ENCODE peak calls at places on chromosome 20, in eight cellular contexts. O is right cardiac atrium; T is heart right ventricle; G is lower lobe of right lung; Z is upper lobe of right lung; Y is HCT116; F is body of pancreas; A is CD8-positive, alpha-beta T cell. S is an unnamed sample.

GRCh38 chr20:23773127-23773526 is 22.4 kb upstream of the CST1 start:
- ATAC-seq in Y (no peak), F (no peak), G (no peak), A (no peak), Z (no peak), T (no peak), O (no peak), S (no peak)

GRCh38 chr20:18213002-18213401 is 75.3 kb upstream of the ZNF133 start:
- ATAC-seq in Z (no peak), O (no peak), Y (no peak), A (no peak), G (no peak), T (no peak), F (no peak), S (no peak)

GRCh38 chr20:40481337-40481736 is 207.7 kb downstream of the MAFB start:
- ATAC-seq in Z (no peak), O (peak), Y (no peak), T (no peak), F (no peak), G (no peak), A (no peak), S (no peak)

GRCh38 chr20:24738058-24738775 is 210.9 kb upstream of the CST7 start:
- ATAC-seq in O (no peak), A (no peak), Z (no peak), T (no peak), F (no peak), G (no peak), Y (no peak), S (no peak)

GRCh38 chr20:34390769-34391447 is 27.8 kb downstream of the ITCH start:
- ATAC-seq in T (peak), Z (peak), F (peak), Y (peak), A (peak), O (no peak), G (peak), S (peak)

GRCh38 chr20:44748005-44748370 is 2.3 kb downstream of the KCNK15 start:
- ATAC-seq in Z (no peak), A (no peak), F (no peak), G (no peak), O (no peak), Y (peak), T (no peak), S (no peak)

GRCh38 chr20:59587570-59587969 is 16.8 kb upstream of the PHACTR3 start:
- ATAC-seq in Z (no peak), A (no peak), F (no peak), Y (no peak), T (no peak), O (no peak), G (no peak), S (no peak)

GRCh38 chr20:40251284-40251932 is 437.6 kb downstream of the MAFB start:
- ATAC-seq in F (no peak), Z (peak), G (peak), T (no peak), Y (peak), A (no peak), O (peak), S (no peak)

GRCh38 chr20:13825465-13825864 is 40.6 kb downstream of the NDUFAF5 start:
- ATAC-seq in F (no peak), T (peak), Z (no peak), O (no peak), G (no peak), A (no peak), Y (no peak), S (no peak)

GRCh38 chr20:48648482-48649051 is 179.2 kb downstream of the PREX1 start:
- ATAC-seq in G (no peak), T (peak), F (no peak), A (no peak), O (peak), Z (no peak), Y (no peak), S (no peak)

GRCh38 chr20:60459212-60459611 is 501.0 kb downstream of the CDH26 start:
- ATAC-seq in F (no peak), Y (no peak), O (peak), Z (no peak), T (peak), G (no peak), A (no peak), S (no peak)

GRCh38 chr20:15654208-15654649 is 919.0 kb downstream of the KIF16B start:
- ATAC-seq in O (peak), Y (peak), Z (peak), G (peak), F (peak), T (peak), A (no peak), S (peak)

GRCh38 chr20:17681741-17682102 is 320 bp downstream of the RRBP1 start:
- ATAC-seq in F (peak), O (no peak), Z (peak), T (no peak), Y (peak), A (peak), G (no peak), S (peak)

GRCh38 chr20:8855315-8855714 is 213.6 kb upstream of the PLCB4 start:
- ATAC-seq in T (no peak), A (no peak), Y (no peak), F (peak), G (no peak), Z (no peak), O (peak), S (peak)

GRCh38 chr20:16491277-16491912 is 81.9 kb downstream of the KIF16B start:
- ATAC-seq in F (no peak), Y (no peak), G (peak), T (no peak), O (peak), Z (peak), A (no peak), S (peak)

GRCh38 chr20:48747840-48748416 is 79.9 kb downstream of the PREX1 start:
- ATAC-seq in G (no peak), F (no peak), A (no peak), Y (no peak), T (no peak), Z (no peak), O (no peak), S (no peak)

GRCh38 chr20:60467078-60467477 is 508.9 kb downstream of the CDH26 start:
- ATAC-seq in A (no peak), Y (no peak), T (peak), O (peak), F (no peak), Z (no peak), G (no peak), S (no peak)

GRCh38 chr20:63737690-63737939 is 1.2 kb downstream of the LIME1 start:
- ATAC-seq in T (no peak), Z (no peak), O (no peak), F (no peak), G (no peak), Y (no peak), A (no peak), S (no peak)

GRCh38 chr20:44598413-44599290 is 16.3 kb downstream of the PKIG start:
- ATAC-seq in F (no peak), O (peak), T (peak), Z (peak), G (peak), A (peak), Y (no peak), S (peak)

GRCh38 chr20:37827605-37828004 is 75.3 kb upstream of the VSTM2L start:
- ATAC-seq in Z (no peak), F (no peak), Y (no peak), A (no peak), G (no peak), T (no peak), O (no peak), S (no peak)

GRCh38 chr20:47758517-47759450 is 26.5 kb downstream of the SULF2 start:
- ATAC-seq in O (no peak), A (no peak), Z (no peak), G (no peak), F (no peak), T (no peak), Y (no peak), S (no peak)

GRCh38 chr20:55054443-55054842 is 579.0 kb downstream of the DOK5 start:
- ATAC-seq in Y (no peak), Z (no peak), F (no peak), T (no peak), A (no peak), O (no peak), G (no peak), S (no peak)

GRCh38 chr20:1075564-1075963 is 42.8 kb upstream of the PSMF1 start:
- ATAC-seq in Y (no peak), Z (peak), G (peak), F (no peak), A (no peak), O (no peak), T (no peak), S (no peak)

GRCh38 chr20:59577037-59577808 is 27.1 kb upstream of the PHACTR3 start:
- ATAC-seq in G (no peak), O (no peak), F (no peak), A (no peak), Z (no peak), T (no peak), Y (no peak), S (no peak)

GRCh38 chr20:19233025-19233794 is 20.8 kb downstream of the SLC24A3 start:
- ATAC-seq in F (peak), A (no peak), Z (peak), G (peak), O (peak), Y (no peak), T (no peak), S (no peak)

GRCh38 chr20:53829706-53830521 is 236.3 kb upstream of the ZNF217 start:
- ATAC-seq in Z (peak), T (no peak), G (peak), Y (peak), A (peak), F (no peak), O (no peak), S (peak)

GRCh38 chr20:7712661-7713060 is 227.6 kb downstream of the HAO1 start:
- ATAC-seq in Z (no peak), O (no peak), G (no peak), T (no peak), Y (no peak), F (no peak), A (no peak), S (no peak)

GRCh38 chr20:43953919-43954617 is 39.4 kb downstream of the TOX2 start:
- ATAC-seq in Y (no peak), F (no peak), T (no peak), A (no peak), O (no peak), G (no peak), Z (no peak), S (no peak)

GRCh38 chr20:52105045-52105572 is 86.5 kb downstream of the ZFP64 start:
- ATAC-seq in G (peak), A (no peak), Y (no peak), Z (peak), O (peak), T (peak), F (no peak), S (no peak)

GRCh38 chr20:37007898-37008649 is 56.6 kb upstream of the SAMHD1 start:
- ATAC-seq in T (no peak), O (no peak), A (peak), F (no peak), G (peak), Y (peak), Z (peak), S (peak)

GRCh38 chr20:846894-847278 is 13.4 kb downstream of the FAM110A start:
- ATAC-seq in A (peak), G (no peak), T (no peak), F (no peak), O (no peak), Z (peak), Y (no peak), S (no peak)

GRCh38 chr20:24764825-24765224 is 184.2 kb upstream of the CST7 start:
- ATAC-seq in Z (no peak), T (no peak), A (no peak), F (no peak), G (no peak), Y (no peak), O (no peak), S (no peak)

GRCh38 chr20:25259788-25260254 is 11.9 kb downstream of the PYGB start:
- ATAC-seq in F (no peak), Y (no peak), Z (no peak), T (no peak), G (no peak), O (no peak), A (peak), S (no peak)

GRCh38 chr20:53916173-53916512 is 154.3 kb downstream of the BCAS1 start:
- ATAC-seq in A (peak), F (no peak), T (peak), O (no peak), Z (peak), Y (peak), G (peak), S (peak)

GRCh38 chr20:6122111-6122872 is 538 bp downstream of the FERMT1 start:
- ATAC-seq in F (peak), Z (peak), G (peak), A (no peak), Y (peak), T (peak), O (peak), S (peak)

GRCh38 chr20:15146948-15147347 is 809.5 kb upstream of the FLRT3 start:
- ATAC-seq in A (no peak), F (no peak), Y (no peak), O (no peak), Z (no peak), G (no peak), T (no peak), S (no peak)

DNA sequence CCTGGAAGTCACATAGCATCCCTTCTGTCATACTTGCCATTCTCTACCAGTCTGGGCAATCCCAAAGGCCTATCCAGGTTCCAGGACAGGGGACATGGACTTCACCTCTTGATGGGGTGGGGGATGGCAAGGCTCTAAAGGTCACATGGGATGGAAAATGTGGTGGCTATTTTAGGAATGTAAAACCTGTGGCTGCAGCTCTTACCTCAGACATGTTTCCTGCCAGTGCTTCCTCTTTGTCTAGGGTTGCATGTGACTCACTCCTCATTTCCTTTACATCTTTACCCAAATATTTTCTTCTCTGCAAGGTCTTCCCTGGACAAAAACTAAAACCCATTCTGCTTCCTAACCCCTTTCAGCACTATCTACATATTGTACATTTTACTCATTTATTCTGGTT is 135.7 kb downstream of the BTBD3 start:
- ATAC-seq in T (peak), F (peak), G (no peak), O (no peak), Z (peak), Y (no peak), A (no peak), S (no peak)
- H3K4me3 ChIP-seq in T (no peak), F (no peak), G (no peak), O (no peak), Z (no peak), Y (no peak), A (no peak), S (no peak)

GRCh38 chr20:31674895-31675827 is 37.4 kb downstream of the COX4I2 start:
- ATAC-seq in Y (no peak), F (peak), Z (peak), O (peak), T (peak), G (peak), A (peak), S (peak)
- H3K4me3 ChIP-seq in Y (no peak), F (no peak), Z (peak), O (no peak), T (no peak), G (peak), A (peak), S (peak)

DNA sequence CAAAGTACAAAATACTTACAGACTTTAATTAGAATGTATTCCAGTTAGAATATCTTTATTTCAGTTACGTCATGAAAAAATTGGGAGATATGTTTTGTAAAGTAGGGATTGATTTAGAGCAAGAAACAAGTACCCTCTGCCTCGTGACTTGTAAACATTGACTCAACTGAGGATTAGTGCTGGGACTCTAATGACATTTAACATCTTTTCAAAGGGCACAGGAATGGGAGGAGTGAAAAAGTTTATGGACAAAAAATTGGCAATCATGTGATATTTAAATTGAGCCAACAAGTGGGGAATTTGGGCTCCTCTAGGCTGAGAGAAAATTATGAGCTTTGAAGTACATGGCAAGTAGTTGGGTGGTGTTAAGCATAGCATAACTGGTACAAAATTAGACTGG is 25.3 kb downstream of the NKX2-4 start:
- ATAC-seq in A (no peak), T (no peak), Y (no peak), O (no peak), F (no peak), G (no peak), Z (no peak), S (no peak)
- H3K4me3 ChIP-seq in A (no peak), T (no peak), Y (no peak), O (no peak), F (no peak), G (no peak), Z (no peak), S (no peak)

DNA sequence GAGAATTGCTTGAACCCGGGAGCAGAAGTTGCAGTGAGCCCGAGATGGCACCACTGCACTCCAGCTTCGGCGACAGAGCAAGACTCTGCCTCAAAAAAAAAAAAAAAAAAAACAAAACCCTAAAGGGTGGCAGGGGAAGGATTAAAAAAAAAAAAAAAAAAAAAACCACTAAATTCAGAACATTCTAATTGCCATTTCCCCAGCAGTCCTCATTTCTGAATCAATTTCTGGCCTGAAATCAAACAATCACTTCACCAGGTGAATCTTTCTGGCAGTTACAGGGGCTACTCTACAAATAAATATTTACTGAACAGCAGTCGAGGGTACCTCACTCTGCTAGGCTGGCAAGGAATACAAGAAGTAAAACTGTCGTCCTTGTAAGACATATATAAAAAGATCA is 1.2 kb downstream of the UQCC1 start:
- ATAC-seq in T (no peak), O (no peak), Z (no peak), F (no peak), A (no peak), G (no peak), Y (no peak), S (no peak)
- H3K4me3 ChIP-seq in T (no peak), O (peak), Z (peak), F (no peak), A (no peak), G (peak), Y (peak), S (no peak)

GRCh38 chr20:45890997-45891983 is at the start of the genes CTSA and NEURL2:
- ATAC-seq in Z (peak), A (peak), O (peak), F (peak), T (peak), Y (peak), G (peak), S (peak)
- H3K4me3 ChIP-seq in Z (peak), A (peak), O (peak), F (peak), T (peak), Y (peak), G (peak), S (peak)

DNA sequence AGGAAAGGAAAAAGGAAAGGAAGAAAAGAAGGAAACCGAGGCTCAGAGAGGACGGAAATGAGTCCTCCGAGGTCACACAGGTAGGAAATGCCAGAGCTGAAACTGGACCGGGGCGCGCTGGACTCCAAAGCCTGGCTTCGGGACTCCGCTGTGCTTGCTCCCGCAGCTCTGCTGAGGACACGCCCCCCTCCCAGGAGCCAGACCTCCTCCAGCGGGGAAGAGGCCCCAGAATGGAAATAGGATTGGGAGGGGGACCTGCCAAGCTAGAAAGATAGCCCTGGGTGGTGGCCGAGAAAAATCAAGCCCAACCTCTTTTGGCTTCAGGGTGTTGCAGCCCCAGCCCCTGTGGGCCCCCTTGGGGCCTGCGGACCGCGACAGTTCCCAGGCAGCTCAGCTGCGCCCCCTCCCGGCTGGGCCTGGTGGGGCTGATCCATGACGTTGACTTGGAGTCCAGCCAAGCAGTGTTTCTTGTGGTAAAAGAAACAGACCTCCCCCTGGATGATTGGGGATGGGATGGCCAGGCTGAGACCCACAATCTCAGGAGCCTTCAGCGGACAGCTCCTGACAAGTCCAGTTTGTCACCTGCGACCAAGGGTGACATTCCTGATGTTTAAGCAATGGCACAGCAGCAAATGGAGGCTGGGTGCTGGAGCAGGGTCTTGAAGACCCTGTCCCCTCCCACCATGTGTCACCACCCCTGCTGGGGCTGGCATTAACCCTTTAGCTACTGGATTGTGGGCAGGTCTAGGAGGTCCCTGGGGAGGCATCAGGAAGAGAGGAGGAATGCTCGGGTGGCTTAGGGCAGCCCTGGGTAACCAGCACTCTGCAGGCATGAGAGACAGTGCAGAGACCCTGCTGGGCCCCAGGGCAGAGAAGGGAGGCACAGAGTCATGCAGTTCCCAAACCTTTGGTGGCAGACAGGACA is 55.4 kb downstream of the RIPOR3 start:
- ATAC-seq in T (peak), O (peak), A (peak), F (peak), G (peak), Y (peak), Z (peak), S (peak)
- H3K4me3 ChIP-seq in T (no peak), O (no peak), A (no peak), F (no peak), G (peak), Y (peak), Z (peak), S (peak)

GRCh38 chr20:57619053-57619831 is 984 bp downstream of the ZBP1 start:
- ATAC-seq in A (peak), O (peak), Y (no peak), Z (peak), T (no peak), G (peak), F (no peak), S (peak)
- H3K4me3 ChIP-seq in A (peak), O (no peak), Y (no peak), Z (peak), T (no peak), G (peak), F (no peak), S (no peak)

GRCh38 chr20:58518896-58519593 is 3.8 kb upstream of the APCDD1L start:
- ATAC-seq in O (no peak), F (no peak), Z (no peak), T (no peak), A (no peak), Y (no peak), G (no peak), S (no peak)
- H3K4me3 ChIP-seq in O (no peak), F (no peak), Z (no peak), T (no peak), A (no peak), Y (no peak), G (no peak), S (no peak)

GRCh38 chr20:32841632-32842031 is 17.1 kb upstream of the EFCAB8 start:
- ATAC-seq in Y (no peak), A (no peak), T (peak), Z (no peak), F (no peak), O (peak), G (no peak), S (no peak)
- H3K4me3 ChIP-seq in Y (no peak), A (no peak), T (no peak), Z (no peak), F (no peak), O (no peak), G (no peak), S (no peak)

DNA sequence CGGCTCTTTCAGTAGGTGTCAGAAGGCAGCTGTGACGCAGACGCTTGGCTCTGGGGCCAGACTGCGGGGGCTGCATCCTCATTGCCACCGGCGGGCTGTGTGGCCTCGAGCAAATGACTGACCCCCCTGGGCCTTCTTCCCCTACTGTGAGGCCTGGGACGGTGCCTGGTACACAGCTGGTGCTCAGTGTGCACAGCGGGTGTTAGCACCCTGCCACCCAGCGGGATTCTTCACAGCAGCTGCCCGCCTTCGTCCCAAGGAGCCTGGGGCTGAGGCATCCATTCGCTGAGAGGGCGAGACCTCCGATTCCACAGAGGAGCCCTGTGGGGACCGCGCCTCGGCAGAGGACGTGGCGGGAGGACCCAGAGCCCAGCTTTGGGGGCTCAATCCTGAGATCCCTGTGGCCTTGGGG is 10.6 kb downstream of the SLCO4A1 start:
- ATAC-seq in O (no peak), G (no peak), F (no peak), Y (no peak), T (no peak), Z (no peak), A (no peak), S (no peak)
- H3K4me3 ChIP-seq in O (no peak), G (peak), F (no peak), Y (no peak), T (no peak), Z (peak), A (peak), S (peak)